ENCODE peak calls at places on chromosome 13, in seven cellular contexts. X is left lung; W is T-cell; B is stimulated activated CD4-positive, alpha-beta T cell treated with anti-CD3 and anti-CD28 coated beads, TNF-alpha, amount 100 ng/mL, for 48 hours; E is C1 segment of cervical spinal cord; O is AG08396; M is activated naive CD4-positive, alpha-beta T cell treated with anti-CD3 and anti-CD28 coated beads for 36 hours. T is an unnamed sample.

GRCh38 chr13:98013241-98013640 is 59.8 kb downstream of the IPO5 start:
- DNase-seq in X (no peak), W (no peak), B (no peak), E (no peak), O (no peak), M (no peak), T (no peak)

GRCh38 chr13:113374511-113375175 is 10.7 kb upstream of the GRTP1 start:
- DNase-seq in X (no peak), W (no peak), B (no peak), E (no peak), O (no peak), M (no peak), T (no peak)

GRCh38 chr13:110266983-110267382 is 40.0 kb downstream of the COL4A1 start:
- DNase-seq in X (no peak), W (no peak), B (no peak), E (no peak), O (no peak), M (no peak), T (no peak)

GRCh38 chr13:43878897-43879322 is 630 bp downstream of the CCDC122 start:
- DNase-seq in X (peak; percentile 89), W (no peak), B (peak; percentile 13), E (peak; percentile 81), O (peak; percentile 87), M (peak; percentile 54), T (no peak)

GRCh38 chr13:22031702-22032286 is 360.9 kb downstream of the FGF9 start:
- DNase-seq in X (no peak), W (no peak), B (no peak), E (no peak), O (no peak), M (no peak), T (no peak)

GRCh38 chr13:48158915-48159314 is 64.0 kb upstream of the MED4 start:
- DNase-seq in X (peak; percentile 41), W (no peak), B (no peak), E (no peak), O (no peak), M (no peak), T (no peak)

GRCh38 chr13:112690242-112690943 is 555 bp downstream of the ATP11A start:
- DNase-seq in X (peak; percentile 42), W (peak; percentile 18), B (no peak), E (no peak), O (peak; percentile 56), M (peak; percentile 41), T (no peak)

GRCh38 chr13:65966991-65967451 is 1263.1 kb downstream of the PCDH9 start:
- DNase-seq in X (no peak), W (no peak), B (no peak), E (no peak), O (peak; percentile 20), M (no peak), T (no peak)

GRCh38 chr13:105991622-105992254 is 543.7 kb downstream of the EFNB2 start:
- DNase-seq in X (no peak), W (no peak), B (no peak), E (peak; percentile 42), O (peak; percentile 56), M (no peak), T (no peak)

GRCh38 chr13:26502826-26503225 is 54.7 kb upstream of the WASF3 start:
- DNase-seq in X (no peak), W (no peak), B (no peak), E (no peak), O (peak; percentile 60), M (peak; percentile 73), T (no peak)

GRCh38 chr13:50131998-50132936 is 117.0 kb downstream of the KCNRG start:
- DNase-seq in X (no peak), W (peak; percentile 9), B (no peak), E (no peak), O (no peak), M (peak; percentile 36), T (no peak)

T was measured in GM12864.